ENCODE peak calls at places on chromosome 15, in seven cellular contexts. W is HepG2, H is GM12878, C is SK-N-SH, V is H1, P is K562, O is GM12892. Z is an unnamed sample.

GRCh38 chr15:97521894-97522293 is 438.6 kb upstream of the ARRDC4 start:
- DNase-seq in V (no peak), C (no peak), W (no peak), P (no peak), O (no peak), H (no peak), Z (no peak)

GRCh38 chr15:40829155-40829554 is 647 bp upstream of the PPP1R14D start:
- DNase-seq in O (no peak), H (no peak), W (no peak), V (no peak), C (no peak), P (no peak), Z (no peak)

GRCh38 chr15:71125831-71126453 is 10.7 kb downstream of the THSD4 start:
- DNase-seq in O (no peak), V (no peak), W (peak), H (no peak), C (peak), P (peak), Z (no peak)

GRCh38 chr15:57456559-57456958 is 80.3 kb downstream of the CGNL1 start:
- DNase-seq in P (no peak), H (no peak), C (no peak), O (no peak), W (no peak), V (no peak), Z (no peak)

GRCh38 chr15:35546581-35547381 is 816 bp upstream of the DPH6 start:
- DNase-seq in V (no peak), W (no peak), P (peak), C (no peak), H (no peak), O (no peak), Z (no peak)

GRCh38 chr15:49238342-49238741 is 68.3 kb downstream of the GALK2 start:
- DNase-seq in C (peak), O (no peak), P (no peak), H (no peak), V (no peak), W (no peak), Z (no peak)

GRCh38 chr15:56211960-56212550 is 31.6 kb downstream of the RFX7 start:
- DNase-seq in O (no peak), H (no peak), V (no peak), P (no peak), W (peak), C (no peak), Z (no peak)

GRCh38 chr15:35060591-35060990 is 24.5 kb downstream of the NANOGP8 start:
- DNase-seq in V (no peak), O (no peak), C (no peak), P (no peak), W (no peak), H (no peak), Z (no peak)

GRCh38 chr15:38611228-38611627 is 46.6 kb upstream of the RASGRP1 start:
- DNase-seq in P (no peak), W (no peak), V (no peak), H (no peak), C (no peak), O (no peak), Z (no peak)

GRCh38 chr15:41823502-41823901 is 4.4 kb upstream of the JMJD7 start:
- DNase-seq in V (no peak), P (no peak), O (no peak), H (no peak), W (no peak), C (no peak), Z (no peak)

GRCh38 chr15:98647026-98647773 is 1.1 kb upstream of the IGF1R start:
- DNase-seq in P (peak), O (peak), C (peak), H (no peak), W (peak), V (peak), Z (peak)

GRCh38 chr15:41501191-41501917 is 7.7 kb downstream of the ITPKA start:
- DNase-seq in V (no peak), C (peak), P (no peak), W (no peak), O (no peak), H (no peak), Z (peak)

GRCh38 chr15:36658321-36658720 is 78.9 kb downstream of the CDIN1 start:
- DNase-seq in V (no peak), O (no peak), P (no peak), H (no peak), W (no peak), C (no peak), Z (no peak)

GRCh38 chr15:72196409-72197044 is 1.1 kb downstream of the GRAMD2A start:
- DNase-seq in V (no peak), W (no peak), P (no peak), C (no peak), H (no peak), O (no peak), Z (no peak)

GRCh38 chr15:31347981-31348803 is 21.6 kb downstream of the KLF13 start:
- DNase-seq in C (no peak), H (no peak), W (no peak), O (no peak), V (no peak), P (no peak), Z (no peak)

GRCh38 chr15:45101749-45102148 is 12.2 kb downstream of the DUOX2 start:
- DNase-seq in H (no peak), W (no peak), V (no peak), O (no peak), C (no peak), P (no peak), Z (no peak)

GRCh38 chr15:96893159-96893906 is 562.8 kb downstream of the NR2F2 start:
- DNase-seq in V (no peak), W (no peak), H (no peak), C (no peak), O (no peak), P (no peak), Z (no peak)

GRCh38 chr15:71049706-71050422 is 65.4 kb upstream of the THSD4 start:
- DNase-seq in V (no peak), H (no peak), W (no peak), C (no peak), O (no peak), P (no peak), Z (no peak)

GRCh38 chr15:43105077-43105769 is 615 bp downstream of the UBR1 start:
- DNase-seq in P (peak), C (peak), H (no peak), W (peak), O (no peak), V (no peak), Z (no peak)

GRCh38 chr15:85661859-85662258 is 132.9 kb downstream of the KLHL25 start:
- DNase-seq in P (no peak), W (no peak), H (no peak), O (no peak), V (no peak), C (no peak), Z (no peak)

GRCh38 chr15:70023769-70024491 is 73.8 kb downstream of the TLE3 start:
- DNase-seq in V (no peak), W (no peak), O (no peak), H (no peak), C (no peak), P (no peak), Z (no peak)

GRCh38 chr15:58056015-58056414 is 9.5 kb downstream of the ALDH1A2 start:
- DNase-seq in O (no peak), W (no peak), V (no peak), P (no peak), H (no peak), C (no peak), Z (no peak)

GRCh38 chr15:31477851-31478250 is 151.2 kb downstream of the KLF13 start:
- DNase-seq in W (no peak), O (no peak), P (no peak), H (no peak), C (no peak), V (no peak), Z (no peak)

GRCh38 chr15:68542771-68543544 is 35.8 kb upstream of the CORO2B start:
- DNase-seq in P (no peak), O (no peak), H (no peak), W (peak), C (no peak), V (no peak), Z (no peak)
- TF ChIP-seq POLR2AphosphoS5 in P (no peak), O (no peak), H (no peak), W (no peak), C (peak), V (no peak), Z (no peak)

GRCh38 chr15:25784141-25784540 is 79.0 kb downstream of the ATP10A start:
- DNase-seq in P (no peak), W (no peak), H (no peak), O (no peak), C (no peak), V (no peak), Z (no peak)
- TF ChIP-seq TAF1 in P (no peak), W (no peak), H (no peak), O (no peak), C (no peak), V (no peak), Z (no peak)

GRCh38 chr15:80152180-80152895 is 461 bp upstream of the FAH start:
- DNase-seq in V (peak), C (peak), P (peak), O (peak), H (peak), W (peak), Z (peak)
- TF ChIP-seq POLR2AphosphoS5 in V (no peak), C (no peak), P (no peak), O (no peak), H (no peak), W (peak), Z (no peak)

GRCh38 chr15:77187751-77188464 is 117.0 kb upstream of the TSPAN3 start:
- DNase-seq in P (no peak), O (no peak), V (no peak), C (no peak), W (no peak), H (peak), Z (no peak)
- TF ChIP-seq TAF1 in P (no peak), O (no peak), V (no peak), C (no peak), W (no peak), H (no peak), Z (no peak)

DNA sequence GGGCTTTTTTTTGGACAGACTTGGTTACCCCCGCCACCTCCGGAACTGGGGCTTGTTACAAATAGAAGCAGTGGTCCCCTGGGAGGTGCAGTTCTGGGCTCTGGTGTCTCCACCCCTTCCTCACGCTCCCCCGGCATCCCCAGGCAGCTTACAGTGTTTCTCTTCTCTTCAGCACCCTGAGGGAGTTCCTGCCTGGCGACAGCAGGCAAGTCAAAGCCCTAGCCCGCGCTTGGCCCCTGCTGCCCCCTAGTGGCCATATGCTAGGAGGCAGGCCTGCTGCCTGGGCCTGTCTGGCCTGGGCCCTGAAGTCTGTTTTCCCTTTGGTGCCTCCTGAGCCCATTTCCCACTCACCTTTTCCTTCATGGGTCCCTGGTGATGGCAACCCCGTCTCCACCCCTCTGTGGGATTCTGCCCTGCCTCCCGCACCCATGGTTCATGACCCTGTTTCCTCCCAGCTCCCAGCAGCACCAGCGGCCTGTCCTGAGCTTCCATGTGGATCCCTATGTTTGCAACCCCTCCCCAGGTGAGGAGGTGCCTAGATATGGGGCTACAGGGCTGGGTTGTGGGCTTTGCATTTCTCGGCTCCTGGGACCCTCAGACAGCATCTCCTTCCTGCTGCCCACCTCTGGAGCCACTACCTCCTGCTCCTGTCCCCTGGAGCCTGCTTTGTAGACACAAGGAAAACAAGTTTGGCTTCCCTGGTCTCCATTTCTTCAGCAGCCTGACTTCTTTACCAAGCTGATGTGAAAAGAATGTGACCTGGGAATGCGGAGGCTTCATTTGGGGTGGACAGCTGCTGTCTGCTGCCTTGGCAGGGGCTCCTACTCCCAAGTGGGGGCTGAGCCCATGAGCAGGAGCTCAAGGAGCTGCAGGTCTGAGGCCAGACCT is 2.2 kb downstream of the SNX22 start:
- DNase-seq in C (peak), H (peak), O (peak), P (peak), W (peak), V (peak), Z (peak)
- TF ChIP-seq POLR2AphosphoS5 in C (peak), H (peak), O (peak), P (no peak), W (no peak), V (peak), Z (peak)

GRCh38 chr15:73305331-73306211 is 63.2 kb downstream of the HCN4 start:
- DNase-seq in C (peak), W (peak), V (peak), O (no peak), P (peak), H (no peak), Z (no peak)
- TF ChIP-seq TAF1 in C (no peak), W (no peak), V (no peak), O (no peak), P (no peak), H (no peak), Z (no peak)

DNA sequence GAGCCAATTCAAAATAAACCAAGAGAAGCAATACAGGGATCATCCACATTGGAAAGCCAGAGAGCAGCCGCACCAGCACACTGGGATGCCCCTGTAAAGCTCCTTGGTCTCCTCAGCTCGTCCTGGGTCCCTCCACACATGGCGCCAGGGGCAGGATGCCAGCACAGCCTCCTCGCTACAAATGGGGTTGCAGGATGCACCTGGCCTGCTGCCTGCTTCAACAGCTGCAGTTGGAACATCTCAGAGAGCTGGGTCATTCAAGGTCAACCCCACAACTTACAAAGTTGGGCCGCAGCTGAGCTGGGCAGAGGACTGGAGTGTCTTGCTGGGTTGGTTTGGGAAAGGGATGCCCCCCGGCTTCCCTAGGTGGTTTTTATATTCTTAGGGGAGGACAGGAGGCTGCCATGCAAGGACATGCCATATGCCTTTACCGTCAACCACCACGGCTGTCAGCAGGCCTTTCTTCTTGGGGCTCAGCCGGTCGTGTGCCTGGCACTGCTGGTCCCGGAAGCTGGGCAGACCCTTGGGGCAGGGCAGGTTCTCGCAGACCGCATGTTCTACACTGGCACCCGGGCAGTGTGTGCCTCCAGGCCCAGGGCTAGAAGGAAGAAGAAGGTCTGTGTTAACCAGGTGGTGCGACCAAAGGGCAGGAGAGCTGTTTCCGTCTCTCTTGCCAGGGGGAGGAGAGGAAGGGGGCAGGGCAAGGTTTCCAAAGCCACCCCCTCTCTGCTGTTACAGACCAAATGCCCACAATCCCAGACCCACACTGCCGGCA is 225.2 kb downstream of the ADAMTS17 start:
- DNase-seq in W (no peak), P (no peak), C (no peak), H (no peak), O (no peak), V (no peak), Z (no peak)
- TF ChIP-seq POLR2AphosphoS5 in W (no peak), P (no peak), C (no peak), H (no peak), O (no peak), V (no peak), Z (no peak)

GRCh38 chr15:59438891-59439290 is 905 bp downstream of the FAM81A start:
- DNase-seq in V (no peak), O (no peak), P (no peak), W (no peak), H (no peak), C (no peak), Z (no peak)
- TF ChIP-seq TAF1 in V (no peak), O (no peak), P (no peak), W (no peak), H (no peak), C (no peak), Z (no peak)

DNA sequence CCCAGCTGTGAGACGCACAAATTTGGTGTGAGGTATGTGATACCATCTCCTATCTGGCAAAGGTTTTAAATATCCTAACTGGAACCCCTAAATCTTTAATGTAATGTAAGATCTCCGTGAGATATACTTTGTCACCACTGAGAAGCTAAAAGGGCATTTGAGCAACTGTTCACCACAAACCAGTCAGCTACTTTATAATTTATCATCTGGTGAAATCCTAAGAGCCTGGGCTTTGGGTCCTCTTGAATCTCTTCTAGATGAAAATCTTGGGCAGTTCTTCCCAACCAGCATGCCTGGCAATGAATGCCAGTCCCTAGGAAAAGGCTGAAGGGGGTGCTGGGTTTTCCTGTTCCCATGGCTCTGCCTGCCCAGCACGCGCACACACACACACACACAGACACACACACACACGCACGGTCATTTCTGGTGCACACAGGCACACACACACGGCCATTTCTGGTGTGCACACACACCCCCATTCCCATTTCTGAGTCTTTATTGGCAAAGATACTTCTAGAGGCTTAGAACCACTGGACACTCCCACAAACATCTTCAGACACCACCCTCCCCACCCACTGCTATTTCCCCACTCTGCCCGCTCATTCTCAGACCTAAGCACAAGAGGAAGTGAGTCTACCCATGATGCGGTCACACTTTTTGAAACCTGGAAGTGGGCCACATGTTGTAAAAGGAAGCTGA is 72.6 kb downstream of the MYO1E start:
- DNase-seq in W (no peak), O (peak), P (no peak), H (peak), C (no peak), V (no peak), Z (peak)
- TF ChIP-seq POLR2AphosphoS5 in W (no peak), O (peak), P (no peak), H (no peak), C (peak), V (no peak), Z (peak)

GRCh38 chr15:92395176-92395521 is 1.5 kb downstream of the ST8SIA2 start:
- DNase-seq in C (no peak), V (no peak), W (no peak), O (no peak), P (no peak), H (no peak), Z (no peak)

GRCh38 chr15:92395557-92395956 is 1.9 kb downstream of the ST8SIA2 start:
- DNase-seq in O (no peak), C (no peak), V (no peak), H (no peak), P (no peak), W (no peak), Z (no peak)

GRCh38 chr15:92393287-92393993 is at the start of gene ST8SIA2:
- DNase-seq in O (no peak), C (peak), W (no peak), H (no peak), V (no peak), P (no peak), Z (peak)

GRCh38 chr15:92393994-92394326 is 279 bp downstream of the ST8SIA2 start:
- DNase-seq in C (no peak), H (no peak), O (no peak), P (no peak), W (no peak), V (no peak), Z (no peak)

GRCh38 chr15:92394327-92395175 is 870 bp downstream of the ST8SIA2 start:
- DNase-seq in H (no peak), W (no peak), V (no peak), O (no peak), C (peak), P (no peak), Z (no peak)
- TF ChIP-seq TAF1 in H (no peak), W (no peak), V (peak), O (no peak), C (no peak), P (no peak), Z (no peak)